ENCODE peak calls at places on chromosomes 1 and 21, in six cellular contexts. N is H9; Z is activated T-helper 1 cell treated with anti-CD3 and anti-CD28 coated beads, Interleukin-12 subunit alpha, Interleukin-12 subunit beta, Interleukin-2, Interleukin-4 antibody, amounts not matched to agents 30 ng/mL and 10 ng/mL and 1 ng/mL, durations not matched to agents 14 hours and 24 hours and 36 hours; H is neural progenitor cell; L is 8988T; P is DMS79. K is an unnamed sample.

GRCh38 chr1:158972841-158973240 is 36.9 kb upstream of the IFI16 start:
- DNase-seq in N (no peak), H (peak), Z (no peak), L (no peak), P (no peak), K (no peak)

GRCh38 chr1:58005212-58005611 is 541.3 kb downstream of the OMA1 start:
- DNase-seq in Z (no peak), L (no peak), H (no peak), P (no peak), N (no peak), K (no peak)

GRCh38 chr1:31897534-31898100 is 40.6 kb downstream of the PTP4A2 start:
- DNase-seq in L (no peak), H (no peak), N (no peak), P (no peak), Z (no peak), K (no peak)

GRCh38 chr1:31507221-31507620 is 69.1 kb upstream of the TINAGL1 start:
- DNase-seq in P (no peak), Z (no peak), L (no peak), N (no peak), H (no peak), K (no peak)

GRCh38 chr1:2019571-2020309 is 595 bp downstream of the GABRD start:
- DNase-seq in N (peak), H (peak), P (no peak), L (no peak), Z (no peak), K (no peak)

GRCh38 chr1:30286241-30286983 is 437.0 kb downstream of the MATN1 start:
- DNase-seq in L (no peak), P (peak), N (no peak), H (no peak), Z (no peak), K (no peak)

GRCh38 chr21:43988016-43988415 is 24.1 kb upstream of the TRAPPC10 start:
- DNase-seq in Z (no peak), N (no peak), L (no peak), H (no peak), P (no peak), K (no peak)

GRCh38 chr1:15489052-15489736 is 13.3 kb downstream of the CELA2B start:
- DNase-seq in N (no peak), Z (no peak), H (no peak), P (peak), L (no peak), K (no peak)

GRCh38 chr1:53292690-53293089 is 35.2 kb downstream of the LRP8 start:
- DNase-seq in P (no peak), L (no peak), N (no peak), H (no peak), Z (no peak), K (no peak)

GRCh38 chr21:44424608-44425306 is 30.6 kb upstream of the LRRC3 start:
- DNase-seq in P (no peak), N (peak), Z (no peak), L (no peak), H (no peak), K (no peak)

GRCh38 chr1:190511554-190511953 is 33.9 kb upstream of the BRINP3 start:
- DNase-seq in Z (no peak), P (no peak), H (no peak), L (no peak), N (no peak), K (no peak)

GRCh38 chr21:29669416-29669815 is 270.4 kb downstream of the GRIK1 start:
- DNase-seq in N (no peak), P (no peak), L (no peak), Z (no peak), H (no peak), K (no peak)

GRCh38 chr21:38308010-38308784 is 51.4 kb downstream of the KCNJ15 start:
- DNase-seq in N (no peak), H (peak), L (no peak), P (no peak), Z (no peak), K (no peak)

GRCh38 chr1:154849645-154850131 is 20.4 kb downstream of the KCNN3 start:
- DNase-seq in H (no peak), P (no peak), L (no peak), N (no peak), Z (no peak), K (no peak)

GRCh38 chr1:236058141-236058626 is 6.7 kb downstream of the NID1 start:
- DNase-seq in P (no peak), L (no peak), N (no peak), Z (no peak), H (peak), K (no peak)

GRCh38 chr1:212858461-212859265 is 588 bp downstream of the FLVCR1 start:
- DNase-seq in P (peak), L (peak), N (no peak), Z (peak), H (peak), K (peak)

GRCh38 chr1:245575710-245576109 is 420.9 kb downstream of the KIF26B start:
- DNase-seq in H (no peak), L (no peak), Z (no peak), N (no peak), P (no peak), K (no peak)

GRCh38 chr1:53508991-53509663 is 49.9 kb downstream of the DMRTB1 start:
- DNase-seq in H (no peak), Z (no peak), P (no peak), N (no peak), L (no peak), K (no peak)

GRCh38 chr21:17613242-17613676 is 558 bp upstream of the BTG3 start:
- DNase-seq in Z (no peak), P (peak), L (no peak), N (no peak), H (no peak), K (peak)

GRCh38 chr1:112731451-112731850 is 16.3 kb upstream of the PPM1J start:
- DNase-seq in N (no peak), H (no peak), L (no peak), Z (no peak), P (no peak), K (no peak)